ENCODE peak calls at places on chromosome 10, in ten cellular contexts. W is HepG2, F is A549, Q is ovary, X is SK-N-SH, U is GM12878, E is suprapubic skin, Y is stomach, P is tibial nerve, A is upper lobe of left lung. N is an unnamed sample. For H3K9me3, the result is how much of the 10 kb centered on the place peaks cover.

GRCh38 chr10:7526017-7526400 is 115.2 kb upstream of the SFMBT2 start:
- DNase-seq in W (peak), Y (no peak), A (peak), X (no peak), U (no peak), F (no peak), P (no peak), E (no peak), Q (peak), N (no peak)

GRCh38 chr10:2508971-2509605 is 558.3 kb upstream of the PFKP start:
- DNase-seq in X (no peak), P (no peak), A (no peak), Q (no peak), F (no peak), U (no peak), W (no peak), Y (no peak), E (no peak), N (no peak)

GRCh38 chr10:130380056-130380455 is 243.9 kb downstream of the GLRX3 start:
- DNase-seq in F (no peak), A (no peak), U (no peak), Q (no peak), Y (no peak), W (no peak), X (no peak), E (no peak), P (no peak), N (no peak)

GRCh38 chr10:30834143-30834542 is 197.5 kb downstream of the ZNF438 start:
- DNase-seq in P (no peak), E (no peak), U (no peak), W (no peak), X (no peak), Q (no peak), A (no peak), Y (no peak), F (no peak), N (no peak)

GRCh38 chr10:85789125-85789524 is 577.5 kb downstream of the GRID1 start:
- DNase-seq in U (no peak), X (no peak), P (no peak), F (no peak), A (peak), Q (no peak), Y (no peak), W (no peak), E (no peak), N (no peak)

GRCh38 chr10:15642095-15642494 is 77.6 kb downstream of the ITGA8 start:
- DNase-seq in A (no peak), W (no peak), E (no peak), Q (no peak), Y (no peak), X (no peak), P (no peak), F (no peak), U (no peak), N (no peak)

GRCh38 chr10:91634898-91635297 is 2.0 kb upstream of the PPP1R3C start:
- DNase-seq in F (no peak), W (no peak), X (no peak), P (no peak), E (no peak), Y (no peak), Q (no peak), A (no peak), U (no peak), N (no peak)

GRCh38 chr10:47048533-47048905 is 137.3 kb downstream of the PTPN20 start:
- DNase-seq in U (no peak), Q (no peak), A (no peak), E (no peak), F (no peak), Y (peak), P (no peak), W (no peak), X (no peak), N (no peak)

GRCh38 chr10:69641261-69641980 is 11.4 kb downstream of the FAM241B start:
- DNase-seq in W (no peak), P (no peak), Y (no peak), A (peak), E (peak), X (no peak), Q (no peak), U (no peak), F (no peak), N (no peak)

GRCh38 chr10:124074471-124075109 is 18.8 kb downstream of the CHST15 start:
- DNase-seq in E (no peak), W (no peak), F (no peak), Y (no peak), A (no peak), U (no peak), Q (no peak), P (no peak), X (no peak), N (peak)

GRCh38 chr10:103849880-103850571 is 5.3 kb downstream of the SH3PXD2A start:
- DNase-seq in W (no peak), Q (no peak), Y (no peak), X (no peak), F (no peak), E (no peak), P (no peak), A (no peak), U (no peak), N (no peak)

GRCh38 chr10:98238391-98238790 is 29.6 kb downstream of the LOXL4 start:
- DNase-seq in Y (no peak), P (no peak), W (no peak), U (no peak), F (no peak), X (no peak), E (no peak), Q (no peak), A (no peak), N (no peak)

GRCh38 chr10:106566871-106567270 is 597.6 kb downstream of the SORCS1 start:
- DNase-seq in A (no peak), W (no peak), P (no peak), Q (no peak), F (no peak), Y (no peak), U (no peak), E (no peak), X (peak), N (no peak)

GRCh38 chr10:61733358-61733940 is 70.7 kb downstream of the CABCOCO1 start:
- DNase-seq in U (no peak), E (no peak), P (no peak), Q (no peak), F (peak), Y (no peak), A (no peak), X (peak), W (peak), N (no peak)

GRCh38 chr10:60524541-60524940 is 134.9 kb upstream of the ANK3 start:
- DNase-seq in A (no peak), F (no peak), U (no peak), Q (no peak), E (no peak), W (no peak), P (no peak), X (no peak), Y (no peak), N (no peak)

GRCh38 chr10:111440501-111440900 is 363.7 kb downstream of the ADRA2A start:
- DNase-seq in P (no peak), X (peak), E (no peak), U (no peak), Q (no peak), A (no peak), F (no peak), W (no peak), Y (no peak), N (no peak)
- H3K4me3 ChIP-seq in P (no peak), X (no peak), E (no peak), U (no peak), Q (no peak), A (no peak), F (no peak), W (no peak), Y (no peak), N (no peak)

GRCh38 chr10:112859793-112860192 is 90.3 kb upstream of the TCF7L2 start:
- DNase-seq in W (no peak), X (no peak), Q (no peak), E (no peak), U (no peak), F (no peak), Y (no peak), P (no peak), A (no peak), N (no peak)
- H3K9me3 ChIP-seq in W (under half), X (under half), Q (under half), E (under half), U (under half), F (under half), Y (under half), P (under half), A (under half), N (under half)

DNA sequence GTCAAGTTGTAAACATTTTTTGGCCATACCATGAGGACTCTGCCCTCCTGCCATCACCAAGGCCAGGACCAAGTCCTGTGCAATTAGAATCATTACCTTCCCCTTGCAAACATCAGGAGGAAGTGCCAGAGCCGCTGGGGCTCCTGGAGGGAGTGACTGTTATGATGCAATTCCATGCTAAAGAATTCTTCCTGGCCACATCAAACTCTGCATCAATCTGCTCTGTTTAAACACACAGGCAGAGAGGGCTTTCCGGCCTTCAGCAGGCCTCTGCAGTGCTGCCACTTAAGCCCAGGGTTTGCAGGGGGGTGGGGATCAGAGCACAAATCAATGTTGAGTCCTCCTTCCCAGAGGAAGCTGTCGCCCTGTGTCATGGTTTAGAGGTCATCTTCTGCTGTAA is 58.1 kb downstream of the CTBP2 start:
- DNase-seq in Q (peak), P (no peak), F (peak), W (peak), E (no peak), U (no peak), X (no peak), A (no peak), Y (peak), N (peak)
- TF ChIP-seq EP300 in Q (no peak), P (no peak), F (no peak), W (no peak), E (no peak), U (no peak), X (no peak), A (no peak), Y (no peak), N (no peak)

DNA sequence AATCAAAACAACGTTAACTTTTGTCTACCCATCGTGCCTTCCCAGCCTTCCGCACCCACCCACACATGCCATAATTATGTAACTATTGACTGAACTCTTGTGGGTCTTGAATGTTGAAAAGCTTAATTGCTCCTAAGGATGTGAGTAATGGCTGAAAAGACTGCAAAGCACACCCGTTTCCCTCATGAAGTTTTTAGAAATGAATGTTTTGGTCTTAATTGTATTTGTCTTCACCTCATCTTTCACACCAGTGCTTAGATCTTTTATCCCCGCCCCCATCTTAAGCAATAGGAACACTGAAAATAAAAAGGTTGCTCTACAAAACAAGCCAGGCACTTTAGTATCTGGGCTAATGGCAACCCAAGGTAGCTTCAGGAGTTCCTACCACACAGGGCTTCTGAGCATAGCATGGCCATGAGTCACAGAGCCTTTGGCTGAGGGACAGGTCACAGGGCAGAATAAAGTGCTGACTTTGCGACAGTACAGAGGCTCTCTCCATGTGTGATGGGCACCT is 690.5 kb downstream of the PARD3 start:
- DNase-seq in E (no peak), Y (no peak), A (no peak), F (peak), U (no peak), W (peak), P (no peak), X (no peak), Q (no peak), N (no peak)
- H3K4me3 ChIP-seq in E (no peak), Y (no peak), A (no peak), F (no peak), U (no peak), W (no peak), P (no peak), X (no peak), Q (no peak), N (no peak)

N was measured in transverse colon.